ENCODE peak calls at places on chromosome 12, in seven cellular contexts. G is mammary epithelial cell, I is gastrocnemius medialis, F is tibial nerve, P is left lung, L is MM.1S, X is cardiac muscle cell. V is an unnamed sample.
A peak's percentile ranks its signal among the peaks of the same experiment; 100 is the strongest.

GRCh38 chr12:57535764-57536596 is 11.0 kb downstream of the DCTN2 start:
- DNase-seq in G (no peak), I (no peak), F (no peak), P (no peak), L (no peak), X (no peak), V (no peak)

GRCh38 chr12:10241276-10241675 is 28.6 kb downstream of the GABARAPL1 start:
- DNase-seq in G (no peak), I (no peak), F (no peak), P (no peak), L (no peak), X (no peak), V (no peak)

GRCh38 chr12:52246720-52247621 is 13.9 kb downstream of the KRT7 start:
- DNase-seq in G (no peak), I (peak; percentile 56), F (no peak), P (no peak), L (no peak), X (no peak), V (peak; percentile 86)

GRCh38 chr12:33596061-33596460 is 156.4 kb upstream of the SYT10 start:
- DNase-seq in G (peak; percentile 2), I (no peak), F (no peak), P (no peak), L (no peak), X (no peak), V (no peak)

GRCh38 chr12:76952995-76953394 is 74.2 kb upstream of the CSRP2 start:
- DNase-seq in G (peak; percentile 74), I (no peak), F (no peak), P (no peak), L (no peak), X (no peak), V (no peak)

GRCh38 chr12:115313929-115314328 is 630.0 kb upstream of the TBX3 start:
- DNase-seq in G (peak; percentile 83), I (no peak), F (no peak), P (no peak), L (no peak), X (no peak), V (no peak)

GRCh38 chr12:11885261-11886038 is 185.3 kb upstream of the BCL2L14 start:
- DNase-seq in G (peak; percentile 96), I (no peak), F (no peak), P (no peak), L (no peak), X (peak; percentile 7), V (peak; percentile 11)

GRCh38 chr12:108634225-108634795 is 616 bp upstream of the SELPLG start:
- DNase-seq in G (no peak), I (peak; percentile 57), F (no peak), P (peak; percentile 75), L (peak; percentile 94), X (no peak), V (peak; percentile 66)

GRCh38 chr12:28704477-28705169 is 444.5 kb upstream of the FAR2 start:
- DNase-seq in G (peak; percentile 38), I (no peak), F (no peak), P (no peak), L (no peak), X (no peak), V (no peak)

GRCh38 chr12:108643941-108644742 is 10.4 kb upstream of the SELPLG start:
- DNase-seq in G (no peak), I (peak; percentile 67), F (no peak), P (peak; percentile 85), L (no peak), X (no peak), V (no peak)

GRCh38 chr12:89421093-89421835 is 69.0 kb upstream of the DUSP6 start:
- DNase-seq in G (no peak), I (no peak), F (no peak), P (no peak), L (no peak), X (peak; percentile 20), V (no peak)

GRCh38 chr12:111462134-111462821 is 56.6 kb downstream of the SH2B3 start:
- DNase-seq in G (no peak), I (no peak), F (no peak), P (no peak), L (no peak), X (no peak), V (no peak)

GRCh38 chr12:80316141-80316700 is 127.8 kb upstream of the PTPRQ start:
- DNase-seq in G (no peak), I (no peak), F (no peak), P (no peak), L (no peak), X (no peak), V (no peak)

GRCh38 chr12:54215990-54216579 is 27.3 kb upstream of the SMUG1 start:
- DNase-seq in G (no peak), I (no peak), F (no peak), P (peak; percentile 43), L (no peak), X (no peak), V (peak; percentile 43)

GRCh38 chr12:111156304-111156703 is 212.6 kb downstream of the PHETA1 start:
- DNase-seq in G (peak; percentile 10), I (no peak), F (no peak), P (no peak), L (no peak), X (no peak), V (no peak)

GRCh38 chr12:27974735-27975221 is 2.2 kb upstream of the PTHLH start:
- DNase-seq in G (no peak), I (no peak), F (no peak), P (no peak), L (no peak), X (no peak), V (no peak)

GRCh38 chr12:121287267-121287954 is 9.1 kb downstream of the CAMKK2 start:
- DNase-seq in G (no peak), I (no peak), F (no peak), P (no peak), L (no peak), X (no peak), V (no peak)

GRCh38 chr12:118840399-118840798 is 140.9 kb upstream of the SRRM4 start:
- DNase-seq in G (no peak), I (no peak), F (no peak), P (no peak), L (no peak), X (no peak), V (no peak)

GRCh38 chr12:572532-572899 is 90.7 kb downstream of the NINJ2 start:
- DNase-seq in G (peak; percentile 43), I (no peak), F (no peak), P (no peak), L (no peak), X (no peak), V (no peak)

DNA sequence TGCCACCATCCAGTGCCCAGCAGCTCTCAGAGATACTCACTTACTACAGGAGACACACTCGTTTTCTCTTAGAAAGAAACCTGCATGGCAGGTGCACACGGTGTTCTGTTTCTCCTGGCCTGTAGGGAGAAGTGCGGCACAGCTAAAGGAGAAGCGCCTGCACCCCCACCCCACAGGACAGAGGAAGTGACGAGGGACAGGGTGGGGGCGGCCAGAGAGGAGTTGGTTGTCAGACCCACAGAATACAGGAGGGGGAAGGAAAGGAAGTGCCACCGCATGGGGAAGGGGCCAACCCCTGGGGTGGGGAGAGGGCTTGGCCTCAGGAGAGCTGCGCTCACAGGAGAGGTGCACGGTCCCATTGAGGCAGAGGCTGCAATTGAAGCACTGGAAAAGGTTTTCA is 8.8 kb downstream of the TNFRSF1A start:
- DNase-seq in G (no peak), I (no peak), F (no peak), P (no peak), L (no peak), X (no peak), V (no peak)
- H3K4me1 ChIP-seq in G (peaks cover 72% of the 10 kb centered on the region), I (peaks cover 38% of the 10 kb centered on the region), F (peaks cover 71% of the 10 kb centered on the region), P (peaks cover 95% of the 10 kb centered on the region), L (peaks cover 35% of the 10 kb centered on the region), X (peaks cover 29% of the 10 kb centered on the region), V (peaks cover 20% of the 10 kb centered on the region)

GRCh38 chr12:113485330-113485729 is 13.7 kb upstream of the LHX5 start:
- DNase-seq in G (no peak), I (no peak), F (no peak), P (no peak), L (no peak), X (no peak), V (no peak)
- H3K27me3 ChIP-seq in G (peaks cover 15% of the 10 kb centered on the region), I (peaks cover 33% of the 10 kb centered on the region), F (no peaks in the 10 kb centered on the region), P (peaks cover 92% of the 10 kb centered on the region), L (no peaks in the 10 kb centered on the region), X (peaks cover 96% of the 10 kb centered on the region), V (peaks cover 4% of the 10 kb centered on the region)

GRCh38 chr12:26938660-26939185 is 453 bp downstream of the FGFR1OP2 start:
- DNase-seq in G (no peak), I (no peak), F (peak; percentile 14), P (no peak), L (peak; percentile 37), X (no peak), V (no peak)
- H3K4me1 ChIP-seq in G (peaks cover 12% of the 10 kb centered on the region), I (peaks cover 75% of the 10 kb centered on the region), F (peaks cover 36% of the 10 kb centered on the region), P (peaks cover 64% of the 10 kb centered on the region), L (peaks cover 42% of the 10 kb centered on the region), X (peaks cover 21% of the 10 kb centered on the region), V (peaks cover 14% of the 10 kb centered on the region)

GRCh38 chr12:122520676-122521075 is 6.1 kb downstream of the RSRC2 start:
- DNase-seq in G (no peak), I (no peak), F (no peak), P (no peak), L (no peak), X (no peak), V (no peak)

GRCh38 chr12:122523280-122523679 is 3.5 kb downstream of the RSRC2 start:
- DNase-seq in G (peak; percentile 20), I (peak; percentile 26), F (no peak), P (no peak), L (no peak), X (no peak), V (no peak)

GRCh38 chr12:122526683-122527477 is at the start of the genes KNTC1 and RSRC2:
- DNase-seq in G (peak; percentile 100), I (peak; percentile 99), F (peak; percentile 98), P (peak; percentile 99), L (peak; percentile 96), X (peak; percentile 100), V (peak; percentile 99)

GRCh38 chr12:122527478-122527944 is 462 bp downstream of the KNTC1 start:
- DNase-seq in G (peak; percentile 35), I (no peak), F (no peak), P (peak; percentile 46), L (peak; percentile 23), X (peak; percentile 21), V (peak; percentile 27)

GRCh38 chr12:122523846-122524718 is 2.7 kb downstream of the RSRC2 start:
- DNase-seq in G (no peak), I (no peak), F (no peak), P (no peak), L (no peak), X (no peak), V (no peak)
- H3K27me3 ChIP-seq in G (no peaks in the 10 kb centered on the region), I (no peaks in the 10 kb centered on the region), F (no peaks in the 10 kb centered on the region), P (no peaks in the 10 kb centered on the region), L (no peaks in the 10 kb centered on the region), X (no peaks in the 10 kb centered on the region), V (no peaks in the 10 kb centered on the region)

GRCh38 chr12:106073179-106073578 is 65.6 kb downstream of the NUAK1 start:
- DNase-seq in G (no peak), I (no peak), F (no peak), P (no peak), L (no peak), X (no peak), V (no peak)

GRCh38 chr12:106074361-106074705 is 64.4 kb downstream of the NUAK1 start:
- DNase-seq in G (no peak), I (no peak), F (no peak), P (no peak), L (no peak), X (no peak), V (no peak)

GRCh38 chr12:106071686-106072085 is 67.1 kb downstream of the NUAK1 start:
- DNase-seq in G (no peak), I (no peak), F (no peak), P (no peak), L (no peak), X (no peak), V (no peak)

GRCh38 chr12:106072751-106073150 is 66.0 kb downstream of the NUAK1 start:
- DNase-seq in G (no peak), I (no peak), F (no peak), P (no peak), L (no peak), X (peak; percentile 33), V (no peak)

GRCh38 chr12:106074706-106075392 is 63.9 kb downstream of the NUAK1 start:
- DNase-seq in G (no peak), I (no peak), F (no peak), P (no peak), L (no peak), X (peak; percentile 87), V (peak; percentile 72)
- H3K4me1 ChIP-seq in G (peaks cover 9% of the 10 kb centered on the region), I (peaks cover 15% of the 10 kb centered on the region), F (peaks cover 5% of the 10 kb centered on the region), P (no peaks in the 10 kb centered on the region), L (no peaks in the 10 kb centered on the region), X (peaks cover 21% of the 10 kb centered on the region), V (peaks cover 30% of the 10 kb centered on the region)

V was measured in SJCRH30.